ENCODE peak calls at places on chromosomes 6 and 20, in four cellular contexts. N is neuronal stem cell, L is NT2/D1, T is HCT116. H is an unnamed sample.

GRCh38 chr6:7991992-7992815 is 72.0 kb downstream of the BLOC1S5 start:
- DNase-seq in L (no peak), T (peak; percentile 24), N (no peak), H (no peak)

GRCh38 chr6:15417811-15418210 is 171.9 kb downstream of the JARID2 start:
- DNase-seq in T (no peak), L (no peak), N (no peak), H (no peak)

GRCh38 chr20:64038579-64039292 is 2.8 kb downstream of the C20orf204 start:
- DNase-seq in N (peak; percentile 60), L (no peak), T (peak; percentile 48), H (peak; percentile 87)

GRCh38 chr6:144893737-144894151 is 608.6 kb downstream of the UTRN start:
- DNase-seq in L (no peak), N (no peak), T (no peak), H (no peak)

GRCh38 chr6:34237722-34238506 is 1.2 kb downstream of the HMGA1 start:
- DNase-seq in L (no peak), N (no peak), T (no peak), H (peak; percentile 32)

GRCh38 chr6:20877008-20877937 is 343.0 kb downstream of the CDKAL1 start:
- DNase-seq in T (peak; percentile 95), L (no peak), N (no peak), H (peak; percentile 45)

GRCh38 chr6:64034840-64035656 is 399.4 kb downstream of the PHF3 start:
- DNase-seq in T (no peak), N (no peak), L (no peak), H (no peak)

GRCh38 chr20:58953050-58953449 is 28.0 kb upstream of the NELFCD start:
- DNase-seq in L (no peak), N (no peak), T (no peak), H (no peak)

GRCh38 chr20:58707770-58708169 is 15.2 kb downstream of the NPEPL1 start:
- DNase-seq in N (no peak), T (no peak), L (no peak), H (no peak)

GRCh38 chr6:110828396-110828795 is 13.1 kb upstream of the CDK19 start:
- DNase-seq in L (no peak), T (no peak), N (no peak), H (no peak)

GRCh38 chr6:10071631-10072220 is 343.1 kb downstream of the TFAP2A start:
- DNase-seq in T (no peak), N (no peak), L (no peak), H (no peak)

GRCh38 chr6:46262928-46263708 is 92.3 kb upstream of the ENPP5 start:
- DNase-seq in T (no peak), N (no peak), L (no peak), H (no peak)

GRCh38 chr6:22343864-22344263 is 47.0 kb upstream of the PRL start:
- DNase-seq in N (no peak), L (no peak), T (no peak), H (no peak)

GRCh38 chr20:23086056-23086551 is at the start of gene CD93:
- DNase-seq in L (no peak), T (no peak), N (no peak), H (no peak)

GRCh38 chr20:56222201-56222600 is 26.3 kb upstream of the MC3R start:
- DNase-seq in T (no peak), N (no peak), L (no peak), H (no peak)

GRCh38 chr20:40192083-40192482 is 497.0 kb downstream of the MAFB start:
- DNase-seq in N (no peak), L (no peak), T (no peak), H (no peak)

GRCh38 chr20:25083773-25084615 is 2.1 kb upstream of the VSX1 start:
- DNase-seq in L (no peak), T (no peak), N (no peak), H (no peak)

GRCh38 chr6:144736763-144737162 is 451.6 kb downstream of the UTRN start:
- DNase-seq in N (no peak), L (no peak), T (no peak), H (no peak)

GRCh38 chr6:21227486-21227885 is 366.1 kb upstream of the SOX4 start:
- DNase-seq in L (no peak), T (no peak), N (no peak), H (no peak)

GRCh38 chr6:24708612-24709011 is 10.3 kb downstream of the C6orf62 start:
- DNase-seq in L (no peak), N (no peak), T (no peak), H (no peak)

GRCh38 chr6:24704468-24704867 is 14.5 kb downstream of the C6orf62 start:
- DNase-seq in T (no peak), N (no peak), L (no peak), H (no peak)

GRCh38 chr6:24699521-24700359 is 19.2 kb downstream of the C6orf62 start:
- DNase-seq in N (no peak), T (no peak), L (no peak), H (no peak)

GRCh38 chr6:24702720-24703282 is 16.2 kb downstream of the C6orf62 start:
- DNase-seq in L (no peak), T (no peak), N (no peak), H (no peak)
- H3K36me3 ChIP-seq in L (peaks cover 54% of the 10 kb centered on the region), T (peaks cover 29% of the 10 kb centered on the region), N (peaks cover 93% of the 10 kb centered on the region), H (peaks cover 62% of the 10 kb centered on the region)

DNA sequence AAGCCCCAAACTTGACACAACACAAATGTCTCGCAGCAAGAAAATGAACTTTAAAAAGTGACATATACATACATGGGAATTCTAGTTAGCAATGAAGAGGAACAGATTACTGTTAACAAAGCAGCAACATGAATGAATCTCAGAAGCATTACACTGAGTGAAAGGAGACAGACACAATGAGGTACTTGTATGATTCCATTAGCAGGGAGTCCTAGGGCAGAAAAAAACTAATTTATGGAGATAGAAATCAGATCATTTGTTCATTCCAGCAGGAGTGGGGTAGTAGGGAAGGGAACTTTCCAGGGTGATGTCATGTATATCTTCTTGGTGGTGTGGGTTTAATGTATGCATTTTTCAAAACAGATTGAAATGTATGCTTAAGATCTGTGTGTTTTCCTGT is 524.4 kb downstream of the KIF16B start:
- DNase-seq in N (no peak), L (no peak), T (no peak), H (no peak)
- H3K4me1 ChIP-seq in N (peaks cover 15% of the 10 kb centered on the region), L (no peaks in the 10 kb centered on the region), T (no peaks in the 10 kb centered on the region), H (no peaks in the 10 kb centered on the region)

GRCh38 chr6:3016473-3017280 is 17.0 kb downstream of the NQO2 start:
- DNase-seq in L (no peak), T (no peak), N (no peak), H (no peak)
- H3K36me3 ChIP-seq in L (peaks cover 58% of the 10 kb centered on the region), T (peaks cover 14% of the 10 kb centered on the region), N (peaks cover 55% of the 10 kb centered on the region), H (peaks cover 63% of the 10 kb centered on the region)

DNA sequence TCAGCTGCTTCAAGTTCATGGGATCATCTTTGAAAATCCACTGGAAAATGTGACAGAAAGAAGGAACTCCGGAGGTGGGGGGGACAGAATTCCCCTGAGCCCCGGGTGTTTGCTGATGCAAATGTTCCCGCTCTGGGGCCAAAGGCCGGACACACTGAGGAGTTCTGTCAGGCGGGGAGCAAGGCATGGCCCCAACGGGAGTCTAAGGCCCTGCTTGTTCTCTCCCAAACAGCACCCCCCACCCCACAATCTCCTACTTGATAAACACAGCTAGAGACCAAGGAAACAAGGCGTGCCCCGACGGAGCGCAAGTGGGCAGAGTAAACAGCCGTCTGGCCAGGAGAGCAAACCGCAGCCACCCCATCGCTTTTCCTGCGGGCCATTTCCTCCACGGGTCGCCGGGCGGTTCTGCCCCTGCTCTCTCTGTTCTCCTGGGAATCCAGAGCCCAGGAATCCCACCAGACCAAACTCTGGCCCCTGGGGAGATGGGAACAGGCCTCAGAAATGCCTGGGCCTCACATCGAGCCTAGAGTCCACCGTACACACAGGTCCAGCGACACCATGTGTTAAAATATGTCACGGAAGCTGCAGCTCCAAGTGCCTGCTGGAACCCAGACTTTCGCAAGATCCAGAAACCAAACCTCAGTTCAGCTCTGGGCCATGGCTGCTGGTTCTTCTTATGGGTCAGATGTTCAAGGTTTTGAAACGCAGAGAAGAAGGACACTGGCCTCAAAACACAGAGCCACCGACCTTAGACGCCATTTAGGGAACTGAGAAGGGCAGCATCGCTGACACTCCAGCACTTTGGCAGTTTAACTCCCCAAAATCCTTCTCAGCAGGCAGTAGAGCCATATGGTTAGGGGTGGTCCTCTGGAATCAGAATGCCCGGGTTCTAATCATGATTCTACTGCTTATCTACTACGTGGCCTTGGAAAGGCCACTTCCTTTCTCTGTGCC is 104.2 kb downstream of the PREX1 start:
- DNase-seq in N (no peak), L (no peak), T (no peak), H (no peak)
- H3K4me1 ChIP-seq in N (no peaks in the 10 kb centered on the region), L (peaks cover 3% of the 10 kb centered on the region), T (peaks cover 5% of the 10 kb centered on the region), H (no peaks in the 10 kb centered on the region)

GRCh38 chr6:37280162-37280895 is 22.4 kb upstream of the TMEM217 start:
- DNase-seq in L (no peak), N (no peak), T (no peak), H (no peak)
- H3K36me3 ChIP-seq in L (peaks cover 54% of the 10 kb centered on the region), N (peaks cover 58% of the 10 kb centered on the region), T (peaks cover 12% of the 10 kb centered on the region), H (peaks cover 14% of the 10 kb centered on the region)

GRCh38 chr20:62493886-62494285 is 18.1 kb upstream of the GATA5 start:
- DNase-seq in T (no peak), N (no peak), L (no peak), H (no peak)
- H3K4me1 ChIP-seq in T (peaks cover 31% of the 10 kb centered on the region), N (no peaks in the 10 kb centered on the region), L (peaks cover 26% of the 10 kb centered on the region), H (no peaks in the 10 kb centered on the region)

GRCh38 chr20:16553161-16553560 is 20.1 kb downstream of the KIF16B start:
- DNase-seq in L (no peak), T (no peak), N (no peak), H (no peak)

GRCh38 chr20:16551601-16552419 is 21.4 kb downstream of the KIF16B start:
- DNase-seq in L (no peak), N (no peak), T (no peak), H (no peak)

GRCh38 chr20:16554766-16555543 is 18.3 kb downstream of the KIF16B start:
- DNase-seq in L (no peak), T (no peak), N (no peak), H (no peak)

GRCh38 chr20:16555754-16556153 is 17.5 kb downstream of the KIF16B start:
- DNase-seq in T (no peak), L (no peak), N (no peak), H (no peak)

GRCh38 chr20:16553684-16554083 is 19.6 kb downstream of the KIF16B start:
- DNase-seq in N (no peak), T (no peak), L (no peak), H (no peak)
- H3K36me3 ChIP-seq in N (no peaks in the 10 kb centered on the region), T (no peaks in the 10 kb centered on the region), L (no peaks in the 10 kb centered on the region), H (no peaks in the 10 kb centered on the region)

DNA sequence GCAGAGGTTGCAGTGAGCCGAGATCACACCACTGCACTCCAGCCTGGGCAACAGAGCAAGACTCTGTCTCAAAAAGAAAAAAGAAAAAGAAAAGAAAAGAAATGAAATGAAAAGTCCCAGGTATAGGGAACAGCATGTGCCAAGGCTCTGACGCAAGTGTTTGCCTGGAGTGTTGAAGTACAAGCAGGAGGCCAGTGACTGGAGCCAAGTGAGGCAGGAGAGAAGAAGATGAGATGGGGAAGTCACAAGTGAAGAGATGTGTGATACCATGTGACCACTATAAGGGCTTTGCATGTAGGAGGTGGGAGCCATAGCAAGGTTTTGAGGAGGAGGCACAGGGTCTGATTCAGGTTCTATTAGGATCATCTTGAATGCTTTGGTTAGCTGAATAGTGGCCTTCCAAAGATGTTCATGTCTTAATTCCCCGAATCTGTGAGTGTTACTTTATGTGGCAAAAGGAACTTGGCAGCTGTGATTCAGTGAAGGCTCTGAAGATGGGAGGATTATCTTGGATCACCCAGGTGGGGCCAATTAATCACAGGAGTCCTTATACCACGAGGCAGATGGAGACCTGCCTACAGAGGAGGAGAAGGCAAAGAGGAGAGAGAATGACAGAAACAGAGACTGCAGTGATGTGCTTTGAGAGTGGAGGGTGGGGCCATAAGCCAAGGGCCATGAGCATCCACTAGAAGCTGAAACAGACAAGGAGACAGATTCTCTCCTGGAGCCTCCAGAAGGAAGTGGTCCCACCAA is 91.1 kb upstream of the PTPN1 start:
- DNase-seq in T (no peak), L (no peak), N (no peak), H (no peak)
- H3K4me1 ChIP-seq in T (peaks cover 38% of the 10 kb centered on the region), L (peaks cover 12% of the 10 kb centered on the region), N (no peaks in the 10 kb centered on the region), H (no peaks in the 10 kb centered on the region)

GRCh38 chr6:32847004-32847403 is 3.2 kb upstream of the PSMB8 start:
- DNase-seq in T (no peak), N (no peak), L (no peak), H (no peak)
- H3K36me3 ChIP-seq in T (no peaks in the 10 kb centered on the region), N (no peaks in the 10 kb centered on the region), L (no peaks in the 10 kb centered on the region), H (peaks cover 6% of the 10 kb centered on the region)